ENCODE peak calls at places on chromosomes 4 and X, in four cellular contexts. One of them, this sample, is unnamed.

GRCh38 chrX:136879001-136879667 is 1.4 kb downstream of the RBMX start:
- DNase-seq in head of caudate nucleus: no peak
- DNase-seq in aorta: no peak
- DNase-seq in H7: no peak
- DNase-seq in this sample: no peak

GRCh38 chr4:94156816-94157215 is 50.8 kb upstream of the SMARCAD1 start:
- DNase-seq in head of caudate nucleus: no peak
- DNase-seq in H7: no peak
- DNase-seq in aorta: no peak
- DNase-seq in this sample: no peak

GRCh38 chr4:93879919-93880318 is 51.4 kb downstream of the ATOH1 start:
- DNase-seq in H7: no peak
- DNase-seq in head of caudate nucleus: no peak
- DNase-seq in aorta: no peak
- DNase-seq in this sample: no peak

GRCh38 chr4:164440196-164440595 is 313.7 kb upstream of the SMIM31 start:
- DNase-seq in H7: no peak
- DNase-seq in head of caudate nucleus: no peak
- DNase-seq in aorta: no peak
- DNase-seq in this sample: no peak

GRCh38 chr4:177214935-177215334 is 94.7 kb upstream of the NEIL3 start:
- DNase-seq in aorta: no peak
- DNase-seq in head of caudate nucleus: no peak
- DNase-seq in H7: no peak
- DNase-seq in this sample: no peak

GRCh38 chr4:109969909-109970308 is 57.2 kb downstream of the EGF start:
- DNase-seq in aorta: no peak
- DNase-seq in head of caudate nucleus: no peak
- DNase-seq in H7: no peak
- DNase-seq in this sample: no peak

GRCh38 chrX:49188468-49189076 is 2.4 kb upstream of the PRICKLE3 start:
- DNase-seq in H7: no peak
- DNase-seq in aorta: no peak
- DNase-seq in head of caudate nucleus: no peak
- DNase-seq in this sample: no peak

GRCh38 chr4:119692001-119692400 is 63.4 kb upstream of the PDE5A start:
- DNase-seq in aorta: peak
- DNase-seq in H7: no peak
- DNase-seq in head of caudate nucleus: no peak
- DNase-seq in this sample: no peak

GRCh38 chr4:189765271-189765670 is 175.4 kb upstream of the FRG1 start:
- DNase-seq in head of caudate nucleus: no peak
- DNase-seq in H7: no peak
- DNase-seq in aorta: no peak
- DNase-seq in this sample: no peak

GRCh38 chr4:39429476-39430310 is 23.0 kb downstream of the KLB start:
- DNase-seq in H7: no peak
- DNase-seq in aorta: no peak
- DNase-seq in head of caudate nucleus: no peak
- DNase-seq in this sample: no peak

GRCh38 chr4:183158062-183158461 is 59.0 kb downstream of the WWC2 start:
- DNase-seq in head of caudate nucleus: no peak
- DNase-seq in H7: no peak
- DNase-seq in aorta: no peak
- DNase-seq in this sample: no peak

GRCh38 chr4:84578540-84579409 is 4.2 kb upstream of the CDS1 start:
- DNase-seq in head of caudate nucleus: peak
- DNase-seq in aorta: no peak
- DNase-seq in H7: no peak
- DNase-seq in this sample: no peak

GRCh38 chrX:16825306-16826035 is 39.2 kb downstream of the TXLNG start:
- DNase-seq in head of caudate nucleus: no peak
- DNase-seq in H7: no peak
- DNase-seq in aorta: no peak
- DNase-seq in this sample: no peak

This sample was measured in left lung.